ENCODE peak calls at places on chromosome 3, in nine cellular contexts. One of them, this sample, is unnamed.

GRCh38 chr3:150146891-150147761 is 176.4 kb upstream of the PFN2 start:
- DNase-seq in cardiac fibroblast: peak
- DNase-seq in CD4-positive, CD25-positive, alpha-beta regulatory T cell: no peak
- DNase-seq in SJSA1: peak
- DNase-seq in fibroblast of the aortic adventitia: peak
- DNase-seq in testis: peak
- DNase-seq in astrocyte: peak
- DNase-seq in adrenal gland: no peak
- DNase-seq in lung: no peak
- DNase-seq in this sample: peak

GRCh38 chr3:184574552-184575430 is 13.2 kb downstream of the EPHB3 start:
- DNase-seq in CD4-positive, CD25-positive, alpha-beta regulatory T cell: no peak
- DNase-seq in astrocyte: no peak
- DNase-seq in SJSA1: no peak
- DNase-seq in fibroblast of the aortic adventitia: no peak
- DNase-seq in cardiac fibroblast: peak
- DNase-seq in lung: no peak
- DNase-seq in adrenal gland: no peak
- DNase-seq in testis: no peak
- DNase-seq in this sample: peak

GRCh38 chr3:27556854-27557253 is 72.7 kb upstream of the SLC4A7 start:
- DNase-seq in CD4-positive, CD25-positive, alpha-beta regulatory T cell: no peak
- DNase-seq in fibroblast of the aortic adventitia: peak
- DNase-seq in adrenal gland: no peak
- DNase-seq in cardiac fibroblast: peak
- DNase-seq in testis: no peak
- DNase-seq in lung: no peak
- DNase-seq in SJSA1: no peak
- DNase-seq in astrocyte: peak
- DNase-seq in this sample: no peak

GRCh38 chr3:108202834-108203233 is 19.4 kb downstream of the IFT57 start:
- DNase-seq in adrenal gland: no peak
- DNase-seq in cardiac fibroblast: no peak
- DNase-seq in astrocyte: peak
- DNase-seq in SJSA1: no peak
- DNase-seq in CD4-positive, CD25-positive, alpha-beta regulatory T cell: no peak
- DNase-seq in fibroblast of the aortic adventitia: no peak
- DNase-seq in lung: no peak
- DNase-seq in testis: no peak
- DNase-seq in this sample: no peak

GRCh38 chr3:72630614-72631344 is 217.5 kb downstream of the SHQ1 start:
- DNase-seq in astrocyte: no peak
- DNase-seq in CD4-positive, CD25-positive, alpha-beta regulatory T cell: no peak
- DNase-seq in fibroblast of the aortic adventitia: no peak
- DNase-seq in adrenal gland: no peak
- DNase-seq in lung: no peak
- DNase-seq in testis: no peak
- DNase-seq in SJSA1: no peak
- DNase-seq in cardiac fibroblast: no peak
- DNase-seq in this sample: no peak

GRCh38 chr3:8536106-8537052 is 34.8 kb downstream of the LMCD1 start:
- DNase-seq in adrenal gland: no peak
- DNase-seq in fibroblast of the aortic adventitia: peak
- DNase-seq in lung: no peak
- DNase-seq in astrocyte: peak
- DNase-seq in cardiac fibroblast: peak
- DNase-seq in SJSA1: no peak
- DNase-seq in CD4-positive, CD25-positive, alpha-beta regulatory T cell: no peak
- DNase-seq in testis: peak
- DNase-seq in this sample: no peak

GRCh38 chr3:16332904-16333426 is 68.0 kb downstream of the OXNAD1 start:
- DNase-seq in fibroblast of the aortic adventitia: peak
- DNase-seq in cardiac fibroblast: peak
- DNase-seq in testis: no peak
- DNase-seq in astrocyte: peak
- DNase-seq in lung: no peak
- DNase-seq in CD4-positive, CD25-positive, alpha-beta regulatory T cell: no peak
- DNase-seq in SJSA1: no peak
- DNase-seq in adrenal gland: no peak
- DNase-seq in this sample: no peak

GRCh38 chr3:143060906-143061305 is 58.7 kb upstream of the CHST2 start:
- DNase-seq in CD4-positive, CD25-positive, alpha-beta regulatory T cell: peak
- DNase-seq in fibroblast of the aortic adventitia: no peak
- DNase-seq in testis: no peak
- DNase-seq in SJSA1: no peak
- DNase-seq in lung: no peak
- DNase-seq in astrocyte: no peak
- DNase-seq in cardiac fibroblast: peak
- DNase-seq in adrenal gland: no peak
- DNase-seq in this sample: no peak

GRCh38 chr3:13135811-13136321 is 62.6 kb upstream of the IQSEC1 start:
- DNase-seq in cardiac fibroblast: no peak
- DNase-seq in testis: peak
- DNase-seq in astrocyte: no peak
- DNase-seq in lung: no peak
- DNase-seq in fibroblast of the aortic adventitia: no peak
- DNase-seq in adrenal gland: peak
- DNase-seq in CD4-positive, CD25-positive, alpha-beta regulatory T cell: no peak
- DNase-seq in SJSA1: no peak
- DNase-seq in this sample: no peak

GRCh38 chr3:120596853-120597223 is 702 bp downstream of the NDUFB4 start:
- DNase-seq in adrenal gland: no peak
- DNase-seq in fibroblast of the aortic adventitia: no peak
- DNase-seq in cardiac fibroblast: no peak
- DNase-seq in CD4-positive, CD25-positive, alpha-beta regulatory T cell: no peak
- DNase-seq in astrocyte: no peak
- DNase-seq in testis: no peak
- DNase-seq in lung: no peak
- DNase-seq in SJSA1: no peak
- DNase-seq in this sample: no peak

GRCh38 chr3:120595788-120596115 is 384 bp upstream of the NDUFB4 start:
- DNase-seq in SJSA1: no peak
- DNase-seq in fibroblast of the aortic adventitia: no peak
- DNase-seq in CD4-positive, CD25-positive, alpha-beta regulatory T cell: no peak
- DNase-seq in lung: no peak
- DNase-seq in testis: no peak
- DNase-seq in adrenal gland: no peak
- DNase-seq in cardiac fibroblast: no peak
- DNase-seq in astrocyte: no peak
- DNase-seq in this sample: no peak

GRCh38 chr3:120599211-120599610 is 3.1 kb downstream of the NDUFB4 start:
- DNase-seq in adrenal gland: no peak
- DNase-seq in testis: no peak
- DNase-seq in SJSA1: no peak
- DNase-seq in CD4-positive, CD25-positive, alpha-beta regulatory T cell: no peak
- DNase-seq in cardiac fibroblast: no peak
- DNase-seq in lung: no peak
- DNase-seq in fibroblast of the aortic adventitia: no peak
- DNase-seq in astrocyte: no peak
- DNase-seq in this sample: no peak

GRCh38 chr3:120596116-120596852 is at the start of gene NDUFB4:
- DNase-seq in fibroblast of the aortic adventitia: peak
- DNase-seq in astrocyte: peak
- DNase-seq in CD4-positive, CD25-positive, alpha-beta regulatory T cell: peak
- DNase-seq in SJSA1: peak
- DNase-seq in lung: peak
- DNase-seq in testis: peak
- DNase-seq in cardiac fibroblast: peak
- DNase-seq in adrenal gland: peak
- DNase-seq in this sample: peak

DNA sequence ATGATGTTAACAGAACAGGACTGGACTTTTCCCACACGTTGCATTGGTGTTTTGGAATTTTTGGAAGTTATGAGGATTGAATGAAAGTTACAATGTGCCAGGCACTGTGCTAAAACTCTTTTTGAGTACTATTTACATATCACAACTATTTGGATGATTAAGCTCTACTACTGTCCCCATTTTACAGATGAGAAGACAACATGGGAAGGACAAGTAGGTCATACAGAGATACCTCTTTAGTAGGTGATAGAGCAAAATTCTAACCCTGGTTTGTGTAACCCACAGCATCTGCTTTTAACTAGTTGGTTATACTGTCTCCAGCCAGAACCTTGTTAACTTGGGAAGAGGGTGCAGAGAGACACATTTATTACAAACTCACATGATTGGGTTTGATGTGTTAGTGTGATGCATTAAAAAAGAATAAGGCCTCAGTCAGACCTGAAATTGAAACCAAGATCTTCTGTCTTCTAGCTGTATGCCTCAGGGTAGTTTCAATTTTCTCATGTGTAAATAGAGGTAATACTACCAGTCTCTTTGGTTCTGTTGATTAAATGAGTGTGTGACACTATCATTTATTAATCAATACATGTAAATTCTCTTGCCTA is 1.4 kb downstream of the NDUFB4 start:
- DNase-seq in adrenal gland: no peak
- DNase-seq in cardiac fibroblast: no peak
- DNase-seq in astrocyte: no peak
- DNase-seq in fibroblast of the aortic adventitia: no peak
- DNase-seq in testis: no peak
- DNase-seq in lung: no peak
- DNase-seq in SJSA1: no peak
- DNase-seq in CD4-positive, CD25-positive, alpha-beta regulatory T cell: peak
- DNase-seq in this sample: no peak
- H3K4me3 ChIP-seq in adrenal gland: no peak
- H3K4me3 ChIP-seq in cardiac fibroblast: peak
- H3K4me3 ChIP-seq in astrocyte: peak
- H3K4me3 ChIP-seq in fibroblast of the aortic adventitia: peak
- H3K4me3 ChIP-seq in testis: no peak
- H3K4me3 ChIP-seq in lung: no peak
- H3K4me3 ChIP-seq in SJSA1: no peak
- H3K4me3 ChIP-seq in CD4-positive, CD25-positive, alpha-beta regulatory T cell: peak
- H3K4me3 ChIP-seq in this sample: peak

GRCh38 chr3:62496509-62496908 is 123.2 kb upstream of the FEZF2 start:
- DNase-seq in astrocyte: no peak
- DNase-seq in CD4-positive, CD25-positive, alpha-beta regulatory T cell: no peak
- DNase-seq in cardiac fibroblast: no peak
- DNase-seq in fibroblast of the aortic adventitia: no peak
- DNase-seq in SJSA1: no peak
- DNase-seq in testis: no peak
- DNase-seq in lung: no peak
- DNase-seq in adrenal gland: no peak
- DNase-seq in this sample: peak
- H3K4me3 ChIP-seq in astrocyte: no peak
- H3K4me3 ChIP-seq in CD4-positive, CD25-positive, alpha-beta regulatory T cell: no peak
- H3K4me3 ChIP-seq in cardiac fibroblast: no peak
- H3K4me3 ChIP-seq in fibroblast of the aortic adventitia: no peak
- H3K4me3 ChIP-seq in SJSA1: no peak
- H3K4me3 ChIP-seq in testis: no peak
- H3K4me3 ChIP-seq in lung: no peak
- H3K4me3 ChIP-seq in adrenal gland: no peak
- H3K4me3 ChIP-seq in this sample: no peak

GRCh38 chr3:126390201-126390600 is 4.5 kb upstream of the CFAP100 start:
- DNase-seq in adrenal gland: peak
- DNase-seq in cardiac fibroblast: no peak
- DNase-seq in testis: no peak
- DNase-seq in CD4-positive, CD25-positive, alpha-beta regulatory T cell: no peak
- DNase-seq in fibroblast of the aortic adventitia: no peak
- DNase-seq in lung: no peak
- DNase-seq in astrocyte: no peak
- DNase-seq in SJSA1: no peak
- DNase-seq in this sample: no peak

GRCh38 chr3:126389112-126389791 is 5.5 kb upstream of the CFAP100 start:
- DNase-seq in cardiac fibroblast: peak
- DNase-seq in astrocyte: peak
- DNase-seq in fibroblast of the aortic adventitia: peak
- DNase-seq in lung: peak
- DNase-seq in SJSA1: peak
- DNase-seq in CD4-positive, CD25-positive, alpha-beta regulatory T cell: peak
- DNase-seq in testis: peak
- DNase-seq in adrenal gland: peak
- DNase-seq in this sample: peak

GRCh38 chr3:126391631-126392030 is 3.1 kb upstream of the CFAP100 start:
- DNase-seq in SJSA1: no peak
- DNase-seq in fibroblast of the aortic adventitia: no peak
- DNase-seq in cardiac fibroblast: no peak
- DNase-seq in lung: no peak
- DNase-seq in CD4-positive, CD25-positive, alpha-beta regulatory T cell: no peak
- DNase-seq in astrocyte: no peak
- DNase-seq in adrenal gland: no peak
- DNase-seq in testis: no peak
- DNase-seq in this sample: no peak

GRCh38 chr3:126390751-126391150 is 4.0 kb upstream of the CFAP100 start:
- DNase-seq in CD4-positive, CD25-positive, alpha-beta regulatory T cell: no peak
- DNase-seq in lung: no peak
- DNase-seq in adrenal gland: peak
- DNase-seq in fibroblast of the aortic adventitia: no peak
- DNase-seq in testis: no peak
- DNase-seq in SJSA1: no peak
- DNase-seq in astrocyte: no peak
- DNase-seq in cardiac fibroblast: no peak
- DNase-seq in this sample: no peak

DNA sequence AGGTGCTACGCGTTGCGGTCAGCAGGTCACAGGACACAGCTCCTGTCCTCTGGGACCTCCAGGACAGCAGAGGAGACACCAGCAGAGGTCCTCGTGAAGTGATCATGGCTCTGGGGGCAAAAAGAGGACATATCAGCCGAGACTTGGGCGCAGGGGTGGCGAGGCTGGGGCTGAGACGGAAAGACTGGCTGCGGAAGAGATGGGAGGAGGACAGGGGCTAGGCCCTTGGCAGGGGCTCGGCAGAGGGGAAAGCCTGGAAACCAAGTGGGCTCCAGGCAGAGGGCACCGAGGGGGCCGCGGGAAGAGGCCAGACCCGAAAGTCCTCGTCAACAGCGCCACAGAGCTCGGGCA is 4.9 kb upstream of the CFAP100 start:
- DNase-seq in CD4-positive, CD25-positive, alpha-beta regulatory T cell: no peak
- DNase-seq in testis: no peak
- DNase-seq in lung: no peak
- DNase-seq in fibroblast of the aortic adventitia: no peak
- DNase-seq in SJSA1: no peak
- DNase-seq in astrocyte: no peak
- DNase-seq in adrenal gland: no peak
- DNase-seq in cardiac fibroblast: no peak
- DNase-seq in this sample: no peak
- H3K4me3 ChIP-seq in CD4-positive, CD25-positive, alpha-beta regulatory T cell: no peak
- H3K4me3 ChIP-seq in testis: peak
- H3K4me3 ChIP-seq in lung: no peak
- H3K4me3 ChIP-seq in fibroblast of the aortic adventitia: no peak
- H3K4me3 ChIP-seq in SJSA1: no peak
- H3K4me3 ChIP-seq in astrocyte: no peak
- H3K4me3 ChIP-seq in adrenal gland: no peak
- H3K4me3 ChIP-seq in cardiac fibroblast: no peak
- H3K4me3 ChIP-seq in this sample: no peak

DNA sequence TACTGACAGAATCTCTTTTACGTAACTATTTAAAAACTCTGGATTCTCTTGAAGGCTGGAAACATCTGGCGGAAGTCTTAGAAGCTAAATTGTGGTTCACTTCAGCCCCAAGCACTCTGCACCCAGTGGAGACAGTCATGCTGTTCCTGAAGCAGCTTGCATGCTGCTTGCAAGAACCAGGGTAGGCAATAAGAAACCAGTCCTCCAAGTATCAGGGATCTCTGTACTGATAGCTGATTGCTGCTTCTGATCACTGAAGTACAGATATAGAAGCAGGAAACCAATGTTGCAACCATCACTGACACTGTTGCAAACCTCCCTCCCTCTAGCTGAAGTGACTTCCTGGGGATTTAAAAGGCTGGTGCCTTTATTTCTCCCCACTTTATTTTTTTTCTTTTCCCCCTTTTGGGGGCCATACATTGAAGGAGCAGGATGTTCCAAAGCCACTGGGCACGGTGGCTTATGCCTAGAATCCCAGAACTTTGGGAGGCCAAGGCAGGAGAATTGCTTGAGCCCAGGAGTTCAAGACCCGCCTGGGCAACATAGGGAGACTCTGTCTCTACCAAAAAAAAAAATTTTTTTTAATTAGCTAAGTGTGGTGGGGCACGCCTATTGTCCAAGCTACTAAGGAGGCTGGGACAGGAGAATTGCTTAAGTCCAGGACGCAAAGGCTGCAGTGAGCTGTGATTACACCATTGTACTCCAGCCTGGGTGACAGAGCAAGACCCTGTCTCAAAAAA is 15.3 kb downstream of the SPCS1 start:
- DNase-seq in adrenal gland: no peak
- DNase-seq in SJSA1: no peak
- DNase-seq in testis: no peak
- DNase-seq in lung: no peak
- DNase-seq in CD4-positive, CD25-positive, alpha-beta regulatory T cell: peak
- DNase-seq in astrocyte: no peak
- DNase-seq in cardiac fibroblast: peak
- DNase-seq in fibroblast of the aortic adventitia: no peak
- DNase-seq in this sample: no peak
- H3K4me3 ChIP-seq in adrenal gland: no peak
- H3K4me3 ChIP-seq in SJSA1: no peak
- H3K4me3 ChIP-seq in testis: no peak
- H3K4me3 ChIP-seq in lung: no peak
- H3K4me3 ChIP-seq in CD4-positive, CD25-positive, alpha-beta regulatory T cell: peak
- H3K4me3 ChIP-seq in astrocyte: no peak
- H3K4me3 ChIP-seq in cardiac fibroblast: no peak
- H3K4me3 ChIP-seq in fibroblast of the aortic adventitia: no peak
- H3K4me3 ChIP-seq in this sample: no peak

This sample was measured in right cardiac atrium.